ENCODE peak calls at places on chromosomes 1 and 21, in four cellular contexts. One of them, this sample, is unnamed.

GRCh38 chr21:41964171-41964570 is 10.4 kb upstream of the C2CD2 start:
- DNase-seq in heart left ventricle: no peak
- DNase-seq in kidney epithelial cell: no peak
- DNase-seq in psoas muscle: no peak
- DNase-seq in this sample: no peak

GRCh38 chr1:55774446-55774845 is 559.3 kb upstream of the USP24 start:
- DNase-seq in heart left ventricle: no peak
- DNase-seq in kidney epithelial cell: no peak
- DNase-seq in psoas muscle: no peak
- DNase-seq in this sample: no peak

GRCh38 chr1:9165396-9165795 is 36.5 kb upstream of the GPR157 start:
- DNase-seq in heart left ventricle: peak; percentile 14
- DNase-seq in kidney epithelial cell: no peak
- DNase-seq in psoas muscle: no peak
- DNase-seq in this sample: no peak

GRCh38 chr1:204950353-204951001 is 79.8 kb downstream of the NFASC start:
- DNase-seq in heart left ventricle: no peak
- DNase-seq in kidney epithelial cell: no peak
- DNase-seq in psoas muscle: no peak
- DNase-seq in this sample: no peak

GRCh38 chr1:33344896-33345295 is 24.0 kb upstream of the A3GALT2 start:
- DNase-seq in heart left ventricle: no peak
- DNase-seq in kidney epithelial cell: no peak
- DNase-seq in psoas muscle: no peak
- DNase-seq in this sample: no peak

GRCh38 chr1:27408151-27408550 is 15.7 kb downstream of the GPR3 start:
- DNase-seq in heart left ventricle: no peak
- DNase-seq in kidney epithelial cell: no peak
- DNase-seq in psoas muscle: no peak
- DNase-seq in this sample: no peak

GRCh38 chr1:237152506-237153335 is 110.7 kb downstream of the RYR2 start:
- DNase-seq in heart left ventricle: no peak
- DNase-seq in kidney epithelial cell: no peak
- DNase-seq in psoas muscle: no peak
- DNase-seq in this sample: no peak

GRCh38 chr1:56827711-56828110 is 8.5 kb upstream of the FYB2 start:
- DNase-seq in heart left ventricle: no peak
- DNase-seq in kidney epithelial cell: no peak
- DNase-seq in psoas muscle: no peak
- DNase-seq in this sample: no peak

GRCh38 chr21:25887646-25888321 is 153.0 kb downstream of the GABPA start:
- DNase-seq in heart left ventricle: no peak
- DNase-seq in kidney epithelial cell: peak; percentile 90
- DNase-seq in psoas muscle: no peak
- DNase-seq in this sample: no peak

GRCh38 chr1:59498640-59499039 is 201.7 kb downstream of the FGGY start:
- DNase-seq in heart left ventricle: no peak
- DNase-seq in kidney epithelial cell: no peak
- DNase-seq in psoas muscle: no peak
- DNase-seq in this sample: no peak

GRCh38 chr1:234645964-234646363 is 36.0 kb upstream of the IRF2BP2 start:
- DNase-seq in heart left ventricle: no peak
- DNase-seq in kidney epithelial cell: no peak
- DNase-seq in psoas muscle: no peak
- DNase-seq in this sample: no peak

GRCh38 chr1:87642581-87643129 is 314.0 kb downstream of the LMO4 start:
- DNase-seq in heart left ventricle: no peak
- DNase-seq in kidney epithelial cell: no peak
- DNase-seq in psoas muscle: no peak
- DNase-seq in this sample: peak; percentile 71

GRCh38 chr1:197302775-197303174 is 34.7 kb downstream of the CRB1 start:
- DNase-seq in heart left ventricle: no peak
- DNase-seq in kidney epithelial cell: peak; percentile 64
- DNase-seq in psoas muscle: no peak
- DNase-seq in this sample: peak; percentile 23

GRCh38 chr1:45326627-45327591 is at the start of gene HPDL:
- DNase-seq in heart left ventricle: peak; percentile 74
- DNase-seq in kidney epithelial cell: no peak
- DNase-seq in psoas muscle: peak; percentile 82
- DNase-seq in this sample: peak; percentile 37

GRCh38 chr1:206734499-206735142 is 36.0 kb upstream of the IL19 start:
- DNase-seq in heart left ventricle: no peak
- DNase-seq in kidney epithelial cell: no peak
- DNase-seq in psoas muscle: peak; percentile 71
- DNase-seq in this sample: no peak

GRCh38 chr1:206705187-206705586 is 20.5 kb downstream of the MAPKAPK2 start:
- DNase-seq in heart left ventricle: no peak
- DNase-seq in kidney epithelial cell: no peak
- DNase-seq in psoas muscle: peak; percentile 86
- DNase-seq in this sample: no peak

GRCh38 chr1:242056988-242057744 is 58.3 kb upstream of the MAP1LC3C start:
- DNase-seq in heart left ventricle: no peak
- DNase-seq in kidney epithelial cell: no peak
- DNase-seq in psoas muscle: no peak
- DNase-seq in this sample: no peak

GRCh38 chr1:82704393-82704792 is 903.7 kb downstream of the ADGRL2 start:
- DNase-seq in heart left ventricle: no peak
- DNase-seq in kidney epithelial cell: no peak
- DNase-seq in psoas muscle: no peak
- DNase-seq in this sample: no peak

GRCh38 chr1:111850124-111850523 is 94.4 kb downstream of the DDX20 start:
- DNase-seq in heart left ventricle: no peak
- DNase-seq in kidney epithelial cell: no peak
- DNase-seq in psoas muscle: no peak
- DNase-seq in this sample: no peak

GRCh38 chr1:210883821-210884220 is 250.1 kb downstream of the KCNH1 start:
- DNase-seq in heart left ventricle: no peak
- DNase-seq in kidney epithelial cell: peak; percentile 64
- DNase-seq in psoas muscle: no peak
- DNase-seq in this sample: peak; percentile 56

GRCh38 chr1:216794541-216795055 is 71.4 kb upstream of the ESRRG start:
- DNase-seq in heart left ventricle: no peak
- DNase-seq in kidney epithelial cell: no peak
- DNase-seq in psoas muscle: no peak
- DNase-seq in this sample: no peak
- H3K4me3 ChIP-seq in heart left ventricle: no peak overlapping the region
- H3K4me3 ChIP-seq in kidney epithelial cell: no peak overlapping the region
- H3K4me3 ChIP-seq in psoas muscle: no peak overlapping the region
- H3K4me3 ChIP-seq in this sample: no peak overlapping the region

DNA sequence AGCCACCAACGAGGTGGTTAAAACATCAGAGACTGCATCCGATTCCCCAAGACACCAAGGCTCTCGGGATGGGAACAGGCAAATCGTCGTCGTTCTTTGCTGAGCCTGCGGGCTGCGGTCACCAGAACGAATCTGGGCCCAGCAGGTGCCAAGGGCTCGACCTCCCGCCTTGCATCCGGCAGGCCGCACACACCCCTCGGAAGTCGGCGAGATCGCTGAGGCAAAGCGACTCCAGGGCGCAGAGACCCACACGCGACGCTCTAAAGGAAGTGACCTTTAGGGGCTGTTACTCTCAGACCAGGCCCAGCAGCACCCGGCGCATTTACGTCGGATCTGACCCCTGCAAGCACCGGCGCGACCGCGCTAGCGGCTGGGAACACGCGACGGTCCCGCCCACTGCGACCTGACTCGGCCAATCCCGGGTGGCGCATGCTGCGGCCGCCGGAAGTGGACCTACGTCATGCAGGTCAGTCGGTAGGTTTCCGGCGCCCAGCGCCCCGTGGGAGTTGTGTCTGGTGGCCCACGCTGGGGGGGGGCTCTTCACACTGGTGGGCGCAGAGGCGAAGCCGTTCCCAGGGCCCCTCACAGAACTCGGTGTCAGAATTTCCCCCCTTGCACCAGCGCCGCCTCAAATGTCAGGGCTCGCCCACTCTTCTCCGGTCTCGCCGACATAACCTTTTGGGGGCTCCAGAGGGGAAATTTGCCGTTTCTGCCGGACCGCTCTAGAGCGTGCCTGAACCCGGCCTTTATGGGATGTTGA is 7.5 kb upstream of the PARK7 start:
- DNase-seq in heart left ventricle: peak; percentile 99
- DNase-seq in kidney epithelial cell: peak; percentile 67
- DNase-seq in psoas muscle: peak; percentile 99
- DNase-seq in this sample: peak; percentile 69
- TF ChIP-seq CTCF in heart left ventricle: no peak
- TF ChIP-seq CTCF in kidney epithelial cell: no peak
- TF ChIP-seq CTCF in psoas muscle: no peak
- TF ChIP-seq CTCF in this sample: no peak

DNA sequence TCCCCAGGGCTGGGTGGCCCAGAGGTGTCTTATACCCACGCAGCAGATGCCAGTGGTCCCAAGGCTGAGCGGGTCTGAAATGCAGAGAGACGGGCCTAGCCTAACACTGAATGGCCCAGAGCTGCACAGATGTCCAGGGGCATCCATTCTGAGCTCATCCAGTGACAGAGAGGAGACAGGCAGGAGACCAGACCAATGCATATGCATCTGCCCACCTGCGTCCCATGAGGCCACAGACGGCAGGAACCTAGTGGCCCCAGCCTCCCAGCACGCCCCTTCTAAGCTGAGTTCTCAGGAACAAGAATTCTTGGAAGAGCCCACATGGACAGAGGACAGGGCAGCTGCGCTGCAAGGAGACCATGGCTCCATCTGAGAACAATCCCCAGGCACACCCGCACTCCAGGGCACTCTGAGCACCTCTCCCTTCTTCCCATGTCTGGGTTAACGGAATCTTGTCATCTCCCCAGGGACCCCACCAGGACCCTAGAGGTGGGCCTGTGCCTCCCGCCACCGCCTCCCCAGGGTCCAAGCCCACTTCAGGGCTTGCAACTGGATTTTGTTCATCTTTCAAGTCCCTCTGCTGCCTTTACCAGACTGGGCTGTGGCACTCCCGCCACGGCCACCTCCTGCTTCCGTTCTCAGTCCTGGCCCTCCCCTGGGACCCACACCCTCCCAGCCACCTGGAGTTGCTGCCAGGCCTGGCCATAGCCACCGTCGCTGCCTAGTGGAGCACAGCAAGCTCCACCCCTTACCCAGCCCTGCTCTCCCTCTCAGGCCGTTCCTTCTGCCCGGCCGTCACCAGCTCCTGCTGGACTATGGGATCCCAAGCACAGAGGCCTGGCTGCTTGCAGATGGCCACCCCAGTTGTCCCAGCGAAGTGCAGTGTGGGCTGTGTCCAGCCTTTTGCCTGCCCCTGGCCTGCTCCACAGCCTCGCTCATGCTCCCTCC is 3.3 kb downstream of the WNT3A start:
- DNase-seq in heart left ventricle: no peak
- DNase-seq in kidney epithelial cell: no peak
- DNase-seq in psoas muscle: peak; percentile 39
- DNase-seq in this sample: no peak
- H3K4me3 ChIP-seq in heart left ventricle: no peak overlapping the region
- H3K4me3 ChIP-seq in kidney epithelial cell: no peak overlapping the region
- H3K4me3 ChIP-seq in psoas muscle: no peak overlapping the region
- H3K4me3 ChIP-seq in this sample: no peak overlapping the region

DNA sequence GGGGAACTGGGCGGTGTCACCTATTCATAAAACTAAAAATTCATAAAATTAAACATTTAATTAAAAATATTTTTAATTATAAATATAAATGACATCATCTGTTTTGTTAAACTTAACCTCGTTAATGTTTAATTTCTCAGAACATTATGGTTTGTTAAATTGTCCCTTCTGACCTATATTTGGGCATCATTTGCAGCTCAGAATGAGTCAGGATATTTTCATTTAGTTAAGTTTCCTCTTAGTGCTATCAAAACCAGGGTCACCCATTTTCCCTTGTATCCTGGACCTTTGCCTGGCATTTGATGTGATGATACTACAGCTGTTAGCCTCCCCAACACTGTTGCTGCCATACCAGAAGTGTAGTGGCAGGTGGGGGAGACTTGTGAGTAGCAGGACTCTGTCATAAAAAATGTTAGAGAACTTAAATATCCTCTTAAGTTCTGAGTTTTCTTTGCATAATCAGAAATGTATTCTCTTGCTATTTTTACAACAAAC is 30.3 kb downstream of the TSNAX start:
- DNase-seq in heart left ventricle: no peak
- DNase-seq in kidney epithelial cell: no peak
- DNase-seq in psoas muscle: no peak
- DNase-seq in this sample: no peak
- TF ChIP-seq CTCF in heart left ventricle: no peak
- TF ChIP-seq CTCF in kidney epithelial cell: no peak
- TF ChIP-seq CTCF in psoas muscle: no peak
- TF ChIP-seq CTCF in this sample: no peak

GRCh38 chr1:26163684-26164035 is 4.8 kb downstream of the FAM110D start:
- DNase-seq in heart left ventricle: no peak
- DNase-seq in kidney epithelial cell: no peak
- DNase-seq in psoas muscle: no peak
- DNase-seq in this sample: no peak
- H3K4me3 ChIP-seq in heart left ventricle: peak overlapping the region; percentile 59
- H3K4me3 ChIP-seq in kidney epithelial cell: peak overlapping the region; percentile 16
- H3K4me3 ChIP-seq in psoas muscle: peak overlapping the region; percentile 66
- H3K4me3 ChIP-seq in this sample: no peak overlapping the region

GRCh38 chr21:44485254-44485793 is 30.0 kb downstream of the LRRC3 start:
- DNase-seq in heart left ventricle: no peak
- DNase-seq in kidney epithelial cell: no peak
- DNase-seq in psoas muscle: peak; percentile 74
- DNase-seq in this sample: no peak
- TF ChIP-seq CTCF in heart left ventricle: no peak
- TF ChIP-seq CTCF in kidney epithelial cell: no peak
- TF ChIP-seq CTCF in psoas muscle: no peak
- TF ChIP-seq CTCF in this sample: peak; percentile 35

GRCh38 chr1:225466848-225467192 is 39.0 kb upstream of the LBR start:
- DNase-seq in heart left ventricle: no peak
- DNase-seq in kidney epithelial cell: no peak
- DNase-seq in psoas muscle: no peak
- DNase-seq in this sample: no peak

GRCh38 chr1:225469051-225469450 is 41.2 kb upstream of the LBR start:
- DNase-seq in heart left ventricle: no peak
- DNase-seq in kidney epithelial cell: no peak
- DNase-seq in psoas muscle: peak; percentile 35
- DNase-seq in this sample: no peak

GRCh38 chr1:225465793-225466517 is 38.1 kb upstream of the LBR start:
- DNase-seq in heart left ventricle: no peak
- DNase-seq in kidney epithelial cell: no peak
- DNase-seq in psoas muscle: peak; percentile 45
- DNase-seq in this sample: no peak

GRCh38 chr1:225468270-225469020 is 40.6 kb upstream of the LBR start:
- DNase-seq in heart left ventricle: no peak
- DNase-seq in kidney epithelial cell: no peak
- DNase-seq in psoas muscle: peak; percentile 42
- DNase-seq in this sample: no peak

GRCh38 chr1:225467193-225468020 is 39.6 kb upstream of the LBR start:
- DNase-seq in heart left ventricle: peak; percentile 87
- DNase-seq in kidney epithelial cell: no peak
- DNase-seq in psoas muscle: peak; percentile 82
- DNase-seq in this sample: no peak
- H3K4me3 ChIP-seq in heart left ventricle: peak overlapping the region; percentile 52
- H3K4me3 ChIP-seq in kidney epithelial cell: no peak overlapping the region
- H3K4me3 ChIP-seq in psoas muscle: peak overlapping the region; percentile 52
- H3K4me3 ChIP-seq in this sample: no peak overlapping the region

GRCh38 chr21:29232601-29233541 is 65.9 kb upstream of the BACH1 start:
- DNase-seq in heart left ventricle: no peak
- DNase-seq in kidney epithelial cell: peak; percentile 38
- DNase-seq in psoas muscle: no peak
- DNase-seq in this sample: peak; percentile 66
- TF ChIP-seq CTCF in heart left ventricle: no peak
- TF ChIP-seq CTCF in kidney epithelial cell: no peak
- TF ChIP-seq CTCF in psoas muscle: no peak
- TF ChIP-seq CTCF in this sample: no peak

This sample was measured in retinal pigment epithelial cell.